ENCODE peak calls at places on chromosomes 3 and 15, in eight cellular contexts. T is prostate gland, K is heart right ventricle, F is upper lobe of left lung, G is dorsolateral prefrontal cortex, Y is PC-3, I is heart left ventricle, P is AG04450. M is an unnamed sample. For H3K27me3, the result is how much of the 10 kb centered on the place peaks cover.

GRCh38 chr15:65330934-65331645 is 26.6 kb downstream of the RNU5B-1 start:
- DNase-seq in T (no peak), K (no peak), F (no peak), G (no peak), Y (no peak), I (no peak), P (no peak), M (peak)

GRCh38 chr3:133927543-133928066 is 31.9 kb upstream of the RAB6B start:
- DNase-seq in T (peak), K (peak), F (peak), G (no peak), Y (peak), I (peak), P (no peak), M (peak)

GRCh38 chr3:186589856-186590579 is 19.5 kb downstream of the DNAJB11 start:
- DNase-seq in T (no peak), K (no peak), F (peak), G (no peak), Y (peak), I (no peak), P (no peak), M (no peak)

GRCh38 chr3:66370179-66370578 is 130.6 kb downstream of the LRIG1 start:
- DNase-seq in T (no peak), K (peak), F (no peak), G (no peak), Y (no peak), I (peak), P (no peak), M (no peak)

GRCh38 chr3:46163551-46163981 is 44.5 kb downstream of the CCR1 start:
- DNase-seq in T (no peak), K (no peak), F (no peak), G (no peak), Y (peak), I (no peak), P (no peak), M (no peak)

GRCh38 chr15:20357139-20358065 is 184.2 kb downstream of the GOLGA6L6 start:
- DNase-seq in T (peak), K (peak), F (peak), G (peak), Y (no peak), I (no peak), P (no peak), M (peak)

GRCh38 chr15:41115088-41115651 is 910 bp downstream of the INO80 start:
- DNase-seq in T (no peak), K (no peak), F (no peak), G (no peak), Y (peak), I (no peak), P (peak), M (no peak)

GRCh38 chr15:101357333-101357732 is 62.3 kb upstream of the SNRPA1 start:
- DNase-seq in T (no peak), K (peak), F (no peak), G (no peak), Y (peak), I (peak), P (no peak), M (no peak)

GRCh38 chr15:31145271-31145911 is 43.9 kb upstream of the TRPM1 start:
- DNase-seq in T (no peak), K (no peak), F (no peak), G (no peak), Y (peak), I (no peak), P (no peak), M (no peak)

GRCh38 chr3:16192176-16192811 is 17.8 kb downstream of the GALNT15 start:
- DNase-seq in T (no peak), K (no peak), F (no peak), G (no peak), Y (no peak), I (no peak), P (no peak), M (no peak)

GRCh38 chr3:188916934-188917391 is 254.8 kb upstream of the TPRG1 start:
- DNase-seq in T (no peak), K (no peak), F (no peak), G (no peak), Y (no peak), I (no peak), P (no peak), M (no peak)

GRCh38 chr3:155352900-155353490 is 59.5 kb upstream of the STRIT1 start:
- DNase-seq in T (no peak), K (no peak), F (no peak), G (no peak), Y (peak), I (no peak), P (no peak), M (no peak)

GRCh38 chr3:102790742-102791141 is 355.9 kb downstream of the ZPLD1 start:
- DNase-seq in T (no peak), K (no peak), F (no peak), G (no peak), Y (no peak), I (no peak), P (peak), M (no peak)

GRCh38 chr15:80825361-80826030 is 46.3 kb downstream of the CEMIP start:
- DNase-seq in T (peak), K (peak), F (peak), G (no peak), Y (no peak), I (no peak), P (no peak), M (no peak)

GRCh38 chr3:183579967-183580720 is 24.6 kb upstream of the KLHL6 start:
- DNase-seq in T (no peak), K (peak), F (no peak), G (no peak), Y (no peak), I (peak), P (no peak), M (no peak)

GRCh38 chr3:197951392-197951990 is 1.5 kb downstream of the RPL35A start:
- DNase-seq in T (no peak), K (no peak), F (no peak), G (no peak), Y (no peak), I (no peak), P (no peak), M (no peak)

GRCh38 chr3:197952440-197952839 is 2.5 kb downstream of the RPL35A start:
- DNase-seq in T (no peak), K (no peak), F (no peak), G (no peak), Y (no peak), I (no peak), P (no peak), M (no peak)

GRCh38 chr3:197953325-197953724 is 3.3 kb downstream of the RPL35A start:
- DNase-seq in T (no peak), K (no peak), F (no peak), G (no peak), Y (no peak), I (no peak), P (no peak), M (no peak)

GRCh38 chr3:197956070-197956469 is 3.9 kb upstream of the LMLN start:
- DNase-seq in T (no peak), K (no peak), F (no peak), G (no peak), Y (no peak), I (no peak), P (no peak), M (no peak)

DNA sequence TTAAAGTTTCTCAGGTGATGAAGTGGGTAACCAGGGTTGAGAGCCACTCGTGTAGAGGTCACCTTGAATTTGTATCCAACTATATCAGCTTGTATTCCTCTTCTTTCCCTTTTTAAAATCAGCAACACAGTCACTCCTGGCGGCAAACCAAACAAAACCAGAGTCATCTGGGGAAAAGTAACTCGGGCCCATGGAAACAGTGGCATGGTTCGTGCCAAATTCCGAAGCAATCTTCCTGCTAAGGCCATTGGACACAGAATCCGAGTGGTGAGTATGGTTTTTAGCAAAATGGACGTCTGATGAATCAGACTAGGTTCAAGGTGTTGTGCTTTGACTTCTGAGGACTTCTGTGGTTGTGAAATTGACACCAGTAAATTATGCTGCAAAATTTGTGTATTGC is 3.9 kb downstream of the RPL35A start:
- DNase-seq in T (no peak), K (no peak), F (no peak), G (no peak), Y (no peak), I (peak), P (no peak), M (no peak)
- H3K4me3 ChIP-seq in T (no peak), K (no peak), F (no peak), G (no peak), Y (no peak), I (no peak), P (no peak), M (no peak)

DNA sequence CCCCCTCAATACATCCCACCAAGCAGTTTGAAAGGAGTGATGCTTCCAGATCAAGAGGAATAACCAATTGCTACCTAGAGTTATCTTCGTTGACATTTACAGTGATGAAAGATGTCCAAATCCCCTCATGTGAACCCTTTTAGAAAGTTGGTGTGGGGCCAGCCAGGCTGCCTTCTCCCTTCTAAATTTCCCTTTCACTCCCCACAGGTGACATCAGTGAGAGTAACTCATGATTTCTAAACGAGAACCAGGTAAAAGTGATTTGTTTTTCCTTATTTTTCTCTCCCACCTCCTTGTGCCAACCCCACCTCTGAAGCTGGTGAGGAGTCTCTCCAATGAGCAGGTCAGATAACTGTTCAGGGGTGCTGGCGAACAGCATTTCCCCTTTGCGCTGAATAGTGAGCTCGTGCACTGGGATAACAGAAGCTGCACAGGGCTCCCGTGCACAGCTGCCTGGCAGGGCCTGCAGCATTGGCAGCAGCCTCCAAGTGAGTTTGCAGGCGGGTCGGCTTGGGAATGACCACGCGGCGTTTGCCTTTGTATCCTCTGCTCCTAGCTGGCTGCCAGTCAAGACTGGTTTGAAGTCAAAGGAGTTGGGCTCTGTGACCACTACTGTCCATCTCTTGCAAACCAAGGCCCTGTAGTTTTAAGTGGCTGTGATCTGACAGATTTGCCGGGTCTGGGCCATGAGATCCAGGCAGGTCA is 70.2 kb upstream of the CORO2B start:
- DNase-seq in T (no peak), K (no peak), F (peak), G (no peak), Y (no peak), I (peak), P (no peak), M (no peak)
- TF ChIP-seq CTCF in T (no peak), K (no peak), F (no peak), G (no peak), Y (no peak), I (no peak), P (no peak), M (no peak)

DNA sequence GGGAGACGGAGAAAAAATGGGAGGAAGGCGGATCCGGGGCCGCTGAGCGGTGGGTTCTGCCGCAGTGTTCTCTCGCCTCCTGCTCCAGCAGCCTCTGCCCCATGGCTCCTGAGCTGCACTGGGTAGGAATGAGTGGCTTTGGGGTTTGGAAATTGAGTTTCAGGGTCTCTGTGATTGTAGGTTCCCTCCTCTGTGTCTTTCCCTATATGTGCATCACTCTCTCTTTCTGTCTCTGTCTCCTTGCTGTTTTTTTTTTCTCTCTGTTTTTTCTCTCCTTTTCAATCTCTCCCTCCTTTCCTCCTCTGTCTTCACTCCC is 1.9 kb downstream of the GRM7 start:
- DNase-seq in T (no peak), K (no peak), F (no peak), G (no peak), Y (no peak), I (no peak), P (no peak), M (no peak)
- H3K27me3 ChIP-seq in T (under half), K (half or more), F (under half), G (under half), Y (under half), I (under half), P (under half), M (under half)

GRCh38 chr3:126964950-126965349 is 18.0 kb upstream of the PLXNA1 start:
- DNase-seq in T (no peak), K (no peak), F (no peak), G (no peak), Y (no peak), I (no peak), P (no peak), M (no peak)
- H3K4me3 ChIP-seq in T (no peak), K (no peak), F (no peak), G (no peak), Y (no peak), I (no peak), P (no peak), M (no peak)